ENCODE peak calls at places on chromosomes 5 and 9, in eight cellular contexts. N, G, K, X, H, W, E and D are unnamed samples.

GRCh38 chr5:167050568-167051214 is 1240.8 kb upstream of the WWC1 start:
- DNase-seq in H (peak), N (no peak), X (no peak), E (no peak), K (no peak), G (no peak), W (no peak), D (no peak)

GRCh38 chr5:10539685-10539998 is 24.2 kb upstream of the ANKRD33B start:
- DNase-seq in G (no peak), N (no peak), E (no peak), W (no peak), X (no peak), H (peak), K (no peak), D (no peak)

GRCh38 chr9:138040446-138041430 is 163.2 kb downstream of the CACNA1B start:
- DNase-seq in K (no peak), E (no peak), H (no peak), G (no peak), N (no peak), W (no peak), X (no peak), D (no peak)

GRCh38 chr9:37976714-37977477 is 73.0 kb upstream of the SLC25A51 start:
- DNase-seq in K (no peak), G (no peak), X (no peak), W (no peak), H (peak), E (no peak), N (no peak), D (no peak)

GRCh38 chr9:132631685-132632084 is 38.1 kb downstream of the DDX31 start:
- DNase-seq in H (no peak), W (no peak), X (no peak), E (no peak), N (no peak), G (no peak), K (no peak), D (no peak)

GRCh38 chr5:50945139-50945538 is 278.7 kb downstream of the PARP8 start:
- DNase-seq in X (no peak), E (no peak), K (no peak), N (no peak), W (no peak), G (no peak), H (no peak), D (no peak)

GRCh38 chr5:149160291-149160787 is 19.0 kb downstream of the ABLIM3 start:
- DNase-seq in K (no peak), E (no peak), N (no peak), W (no peak), H (no peak), G (no peak), X (no peak), D (no peak)

GRCh38 chr9:99515087-99515486 is 293.0 kb downstream of the SEC61B start:
- DNase-seq in G (no peak), K (no peak), N (no peak), W (no peak), H (no peak), E (no peak), X (no peak), D (no peak)

GRCh38 chr9:86816868-86817267 is 130.4 kb downstream of the GAS1 start:
- DNase-seq in W (no peak), X (no peak), G (no peak), H (no peak), E (no peak), K (no peak), N (no peak), D (no peak)

GRCh38 chr9:72065076-72065475 is 4.7 kb upstream of the C9orf57 start:
- DNase-seq in G (no peak), E (no peak), H (no peak), X (no peak), K (no peak), W (no peak), N (no peak), D (no peak)

GRCh38 chr5:777756-778161 is 6.8 kb downstream of the ZDHHC11B start:
- DNase-seq in N (no peak), X (no peak), K (no peak), H (no peak), E (no peak), G (no peak), W (no peak), D (no peak)

GRCh38 chr9:26955222-26955903 is 849 bp upstream of the IFT74 start:
- DNase-seq in K (no peak), H (peak), N (no peak), W (no peak), G (no peak), X (no peak), E (no peak), D (no peak)

GRCh38 chr9:116202219-116202912 is 48.8 kb downstream of the PAPPA start:
- DNase-seq in N (no peak), K (no peak), H (peak), G (no peak), W (no peak), X (no peak), E (no peak), D (no peak)

GRCh38 chr5:138528208-138528607 is 14.8 kb downstream of the ETF1 start:
- DNase-seq in N (no peak), W (no peak), E (no peak), X (no peak), G (no peak), K (no peak), H (no peak), D (no peak)

GRCh38 chr9:16726023-16726422 is 144.4 kb downstream of the BNC2 start:
- DNase-seq in G (no peak), N (no peak), H (peak), E (no peak), W (no peak), K (no peak), X (no peak), D (peak)

GRCh38 chr5:69042915-69043795 is 50.7 kb upstream of the SLC30A5 start:
- DNase-seq in W (peak), G (peak), N (peak), E (peak), K (peak), H (peak), X (peak), D (peak)

GRCh38 chr5:9288234-9288633 is 257.6 kb downstream of the SEMA5A start:
- DNase-seq in X (peak), N (no peak), W (peak), E (no peak), G (no peak), H (no peak), K (no peak), D (no peak)

GRCh38 chr9:77871483-77871882 is 160.1 kb downstream of the GNAQ start:
- DNase-seq in K (no peak), W (no peak), H (peak), N (no peak), X (no peak), G (no peak), E (no peak), D (no peak)

GRCh38 chr5:26060212-26060611 is 978.2 kb downstream of the CDH9 start:
- DNase-seq in E (no peak), W (no peak), X (no peak), N (no peak), H (no peak), G (no peak), K (no peak), D (no peak)

GRCh38 chr9:133845659-133845947 is 107.5 kb upstream of the SARDH start:
- DNase-seq in W (no peak), H (no peak), E (no peak), K (no peak), X (no peak), G (no peak), N (no peak), D (no peak)

GRCh38 chr9:114487607-114488300 is 17.5 kb downstream of the WHRN start:
- DNase-seq in X (peak), E (peak), N (peak), G (peak), H (peak), W (peak), K (peak), D (no peak)

GRCh38 chr5:10493884-10494283 is 52.2 kb downstream of the ROPN1L start:
- DNase-seq in G (no peak), W (no peak), X (no peak), E (no peak), K (no peak), H (no peak), N (no peak), D (no peak)

GRCh38 chr5:164207646-164208045 is 702.2 kb downstream of the MAT2B start:
- DNase-seq in X (no peak), G (no peak), E (no peak), H (no peak), K (no peak), N (no peak), W (no peak), D (no peak)

GRCh38 chr9:86557063-86557766 is 203.0 kb upstream of the TUT7 start:
- DNase-seq in G (no peak), W (no peak), H (peak), N (no peak), E (no peak), X (no peak), K (no peak), D (no peak)

GRCh38 chr9:124632077-124632621 is 125.0 kb upstream of the NR5A1 start:
- DNase-seq in E (no peak), K (no peak), W (no peak), G (no peak), H (peak), X (no peak), N (no peak), D (peak)

GRCh38 chr9:75855509-75855908 is 35.0 kb upstream of the PCSK5 start:
- DNase-seq in G (no peak), W (no peak), H (peak), E (no peak), K (no peak), N (no peak), X (no peak), D (no peak)

GRCh38 chr9:6759114-6759977 is 1.6 kb downstream of the KDM4C start:
- DNase-seq in K (no peak), W (no peak), X (no peak), G (no peak), H (peak), N (peak), E (no peak), D (no peak)

GRCh38 chr5:179542170-179542569 is 8.2 kb upstream of the RUFY1 start:
- DNase-seq in N (no peak), W (no peak), H (no peak), X (no peak), E (no peak), K (no peak), G (no peak), D (no peak)

GRCh38 chr5:52771343-52772039 is 16.2 kb upstream of the ITGA1 start:
- DNase-seq in K (no peak), W (no peak), E (no peak), H (no peak), G (no peak), X (no peak), N (no peak), D (no peak)

GRCh38 chr9:98796364-98797101 is at the start of gene ANKS6:
- DNase-seq in W (peak), X (peak), E (peak), N (peak), K (peak), G (peak), H (peak), D (no peak)

GRCh38 chr5:154762700-154763099 is 7.5 kb downstream of the LARP1 start:
- DNase-seq in X (no peak), W (no peak), H (no peak), K (no peak), G (no peak), E (no peak), N (no peak), D (no peak)

GRCh38 chr9:70617033-70617432 is 202.6 kb upstream of the KLF9 start:
- DNase-seq in N (no peak), K (no peak), X (no peak), H (no peak), E (no peak), G (no peak), W (no peak), D (no peak)

GRCh38 chr9:103104101-103104500 is 109.0 kb downstream of the CYLC2 start:
- DNase-seq in K (no peak), W (no peak), G (no peak), N (no peak), X (no peak), E (no peak), H (no peak), D (no peak)

GRCh38 chr5:41048986-41049385 is 22.2 kb downstream of the MROH2B start:
- DNase-seq in H (no peak), E (no peak), N (no peak), W (no peak), X (no peak), K (no peak), G (no peak), D (no peak)

GRCh38 chr5:113663879-113664278 is 150.4 kb downstream of the YTHDC2 start:
- DNase-seq in K (peak), G (peak), H (peak), E (no peak), W (no peak), N (no peak), X (no peak), D (no peak)

GRCh38 chr5:9105851-9106250 is 440.0 kb downstream of the SEMA5A start:
- DNase-seq in G (no peak), X (no peak), K (no peak), E (no peak), W (no peak), N (no peak), H (no peak), D (no peak)